ENCODE peak calls at places on chromosomes 6 and 20, in ten cellular contexts. Z is heart left ventricle, N is fibroblast of lung, B is astrocyte, R is esophagus muscularis mucosa, W is prostate gland, M is GM06990, F is IMR-90, T is breast epithelium, G is GM20000. A is an unnamed sample.

GRCh38 chr6:69542494-69542893 is 254.3 kb downstream of the LMBRD1 start:
- DNase-seq in Z (no peak), N (no peak), B (no peak), R (no peak), W (no peak), M (peak), F (no peak), T (no peak), G (no peak), A (no peak)

GRCh38 chr20:54078296-54078695 is 7.9 kb upstream of the BCAS1 start:
- DNase-seq in Z (no peak), N (no peak), B (no peak), R (no peak), W (no peak), M (no peak), F (no peak), T (no peak), G (peak), A (no peak)

GRCh38 chr6:168584671-168585070 is 143.7 kb downstream of the SMOC2 start:
- DNase-seq in Z (no peak), N (no peak), B (no peak), R (no peak), W (no peak), M (no peak), F (no peak), T (no peak), G (no peak), A (no peak)

GRCh38 chr6:112744827-112745226 is 397.7 kb downstream of the RFPL4B start:
- DNase-seq in Z (no peak), N (no peak), B (no peak), R (no peak), W (no peak), M (no peak), F (peak), T (no peak), G (no peak), A (no peak)

GRCh38 chr20:406200-407096 is 1.7 kb upstream of the RBCK1 start:
- DNase-seq in Z (no peak), N (no peak), B (no peak), R (no peak), W (no peak), M (no peak), F (no peak), T (no peak), G (no peak), A (no peak)

GRCh38 chr6:79138146-79138545 is 60.1 kb upstream of the PHIP start:
- DNase-seq in Z (no peak), N (no peak), B (peak), R (no peak), W (no peak), M (no peak), F (no peak), T (no peak), G (no peak), A (no peak)

GRCh38 chr6:5995705-5996686 is 10.7 kb downstream of the NRN1 start:
- DNase-seq in Z (peak), N (no peak), B (no peak), R (peak), W (no peak), M (no peak), F (peak), T (no peak), G (no peak), A (no peak)

GRCh38 chr20:63855363-63856110 is 5.8 kb upstream of the ABHD16B start:
- DNase-seq in Z (no peak), N (no peak), B (no peak), R (no peak), W (no peak), M (no peak), F (no peak), T (no peak), G (no peak), A (no peak)

GRCh38 chr6:53161481-53162009 is 12.9 kb upstream of the GCM1 start:
- DNase-seq in Z (no peak), N (no peak), B (peak), R (no peak), W (no peak), M (no peak), F (no peak), T (no peak), G (no peak), A (no peak)

GRCh38 chr20:58712823-58713731 is 20.5 kb downstream of the NPEPL1 start:
- DNase-seq in Z (no peak), N (no peak), B (no peak), R (peak), W (peak), M (no peak), F (no peak), T (no peak), G (no peak), A (no peak)

GRCh38 chr6:91653954-91654843 is 1067.3 kb upstream of the MAP3K7 start:
- DNase-seq in Z (no peak), N (peak), B (peak), R (no peak), W (no peak), M (no peak), F (no peak), T (no peak), G (no peak), A (no peak)

GRCh38 chr6:28336284-28337024 is 506 bp upstream of the ZSCAN31 start:
- DNase-seq in Z (peak), N (peak), B (peak), R (no peak), W (peak), M (no peak), F (peak), T (no peak), G (peak), A (no peak)

GRCh38 chr20:54570561-54570960 is 95.2 kb downstream of the DOK5 start:
- DNase-seq in Z (no peak), N (no peak), B (no peak), R (no peak), W (no peak), M (no peak), F (no peak), T (no peak), G (no peak), A (no peak)

GRCh38 chr6:97189767-97190166 is 93.2 kb downstream of the MMS22L start:
- DNase-seq in Z (no peak), N (peak), B (peak), R (no peak), W (no peak), M (no peak), F (peak), T (no peak), G (no peak), A (no peak)

GRCh38 chr20:32326507-32326851 is 31.7 kb upstream of the ASXL1 start:
- DNase-seq in Z (no peak), N (no peak), B (peak), R (no peak), W (no peak), M (no peak), F (peak), T (no peak), G (no peak), A (no peak)

GRCh38 chr6:16909599-16910360 is 148.5 kb upstream of the ATXN1 start:
- DNase-seq in Z (no peak), N (peak), B (peak), R (no peak), W (no peak), M (no peak), F (peak), T (no peak), G (no peak), A (no peak)

GRCh38 chr6:135909737-135910387 is 58.4 kb downstream of the PDE7B start:
- DNase-seq in Z (no peak), N (peak), B (no peak), R (no peak), W (peak), M (peak), F (peak), T (no peak), G (peak), A (no peak)

GRCh38 chr6:39327516-39327915 is 5.0 kb upstream of the KCNK16 start:
- DNase-seq in Z (no peak), N (no peak), B (no peak), R (no peak), W (no peak), M (no peak), F (no peak), T (no peak), G (no peak), A (no peak)

GRCh38 chr6:28922004-28922840 is 1.6 kb downstream of the TRIM27 start:
- DNase-seq in Z (no peak), N (no peak), B (peak), R (no peak), W (no peak), M (no peak), F (peak), T (no peak), G (no peak), A (no peak)

GRCh38 chr6:101294051-101294638 is 99.4 kb upstream of the GRIK2 start:
- DNase-seq in Z (no peak), N (no peak), B (peak), R (no peak), W (no peak), M (no peak), F (no peak), T (no peak), G (no peak), A (no peak)

GRCh38 chr20:2387180-2387577 is 6.5 kb downstream of the TGM6 start:
- DNase-seq in Z (no peak), N (peak), B (no peak), R (no peak), W (no peak), M (no peak), F (peak), T (no peak), G (peak), A (no peak)

GRCh38 chr6:111870054-111870750 is 3.0 kb downstream of the FYN start:
- DNase-seq in Z (no peak), N (no peak), B (no peak), R (no peak), W (no peak), M (no peak), F (no peak), T (no peak), G (no peak), A (no peak)

GRCh38 chr20:31967830-31968249 is at the start of gene XKR7:
- DNase-seq in Z (no peak), N (no peak), B (no peak), R (no peak), W (no peak), M (no peak), F (no peak), T (no peak), G (peak), A (no peak)

GRCh38 chr20:49283703-49284625 is 6.1 kb upstream of the ZNFX1 start:
- DNase-seq in Z (no peak), N (no peak), B (no peak), R (no peak), W (no peak), M (no peak), F (no peak), T (no peak), G (no peak), A (no peak)

GRCh38 chr20:25285856-25286798 is 38.2 kb downstream of the PYGB start:
- DNase-seq in Z (peak), N (no peak), B (no peak), R (no peak), W (no peak), M (no peak), F (no peak), T (peak), G (no peak), A (peak)

GRCh38 chr20:52207020-52207810 is 15.6 kb upstream of the ZFP64 start:
- DNase-seq in Z (no peak), N (no peak), B (no peak), R (peak), W (no peak), M (no peak), F (no peak), T (no peak), G (no peak), A (no peak)

GRCh38 chr20:1418335-1418734 is 25.5 kb upstream of the FKBP1A start:
- DNase-seq in Z (no peak), N (no peak), B (no peak), R (no peak), W (no peak), M (no peak), F (peak), T (no peak), G (no peak), A (no peak)

GRCh38 chr6:151059612-151060095 is 180.1 kb upstream of the AKAP12 start:
- DNase-seq in Z (no peak), N (peak), B (no peak), R (no peak), W (no peak), M (no peak), F (no peak), T (no peak), G (no peak), A (no peak)

GRCh38 chr20:12166053-12166717 is 248.5 kb downstream of the BTBD3 start:
- DNase-seq in Z (peak), N (peak), B (peak), R (no peak), W (no peak), M (no peak), F (peak), T (no peak), G (no peak), A (no peak)

GRCh38 chr6:159837511-159837910 is 37.4 kb downstream of the PNLDC1 start:
- DNase-seq in Z (no peak), N (no peak), B (no peak), R (no peak), W (no peak), M (no peak), F (no peak), T (no peak), G (no peak), A (no peak)

GRCh38 chr6:150928882-150929281 is 63.4 kb downstream of the MTHFD1L start:
- DNase-seq in Z (no peak), N (no peak), B (no peak), R (no peak), W (no peak), M (no peak), F (no peak), T (no peak), G (peak), A (no peak)

GRCh38 chr6:116624036-116624805 is 7.9 kb downstream of the RSPH4A start:
- DNase-seq in Z (no peak), N (no peak), B (no peak), R (no peak), W (no peak), M (no peak), F (no peak), T (no peak), G (no peak), A (no peak)

GRCh38 chr6:112332274-112332673 is 14.9 kb upstream of the RFPL4B start:
- DNase-seq in Z (no peak), N (peak), B (peak), R (no peak), W (no peak), M (no peak), F (peak), T (no peak), G (no peak), A (no peak)

GRCh38 chr20:50610212-50610718 is 81.1 kb downstream of the RIPOR3 start:
- DNase-seq in Z (no peak), N (no peak), B (no peak), R (no peak), W (no peak), M (no peak), F (no peak), T (no peak), G (no peak), A (no peak)

GRCh38 chr6:53240763-53241162 is 92.1 kb upstream of the GCM1 start:
- DNase-seq in Z (no peak), N (no peak), B (no peak), R (no peak), W (no peak), M (no peak), F (no peak), T (no peak), G (no peak), A (no peak)

GRCh38 chr6:7819641-7820040 is 90.9 kb downstream of the TXNDC5 start:
- DNase-seq in Z (no peak), N (no peak), B (peak), R (no peak), W (no peak), M (no peak), F (peak), T (no peak), G (no peak), A (no peak)

GRCh38 chr6:111871725-111872520 is 1.3 kb downstream of the FYN start:
- DNase-seq in Z (peak), N (peak), B (no peak), R (no peak), W (no peak), M (no peak), F (peak), T (no peak), G (peak), A (no peak)

GRCh38 chr6:129683606-129684322 is 26.2 kb downstream of the ARHGAP18 start:
- DNase-seq in Z (peak), N (peak), B (peak), R (peak), W (peak), M (peak), F (peak), T (no peak), G (peak), A (no peak)

GRCh38 chr20:61857414-61857775 is 208.3 kb downstream of the TAF4 start:
- DNase-seq in Z (no peak), N (no peak), B (no peak), R (no peak), W (no peak), M (no peak), F (no peak), T (no peak), G (no peak), A (no peak)
- TF ChIP-seq CTCF in Z (no peak), N (no peak), B (no peak), R (no peak), W (no peak), M (no peak), F (no peak), T (no peak), G (no peak), A (no peak)

GRCh38 chr6:81834141-81834621 is 81.7 kb upstream of the TENT5A start:
- DNase-seq in Z (peak), N (peak), B (peak), R (no peak), W (no peak), M (no peak), F (peak), T (no peak), G (no peak), A (no peak)

GRCh38 chr6:81842254-81842653 is 89.8 kb upstream of the TENT5A start:
- DNase-seq in Z (no peak), N (peak), B (no peak), R (no peak), W (no peak), M (no peak), F (no peak), T (no peak), G (no peak), A (no peak)

GRCh38 chr6:81838031-81838430 is 85.5 kb upstream of the TENT5A start:
- DNase-seq in Z (no peak), N (no peak), B (peak), R (no peak), W (no peak), M (no peak), F (peak), T (no peak), G (no peak), A (no peak)

GRCh38 chr6:81843302-81843701 is 90.8 kb upstream of the TENT5A start:
- DNase-seq in Z (no peak), N (no peak), B (no peak), R (no peak), W (no peak), M (no peak), F (no peak), T (no peak), G (no peak), A (no peak)

GRCh38 chr6:81838724-81839425 is 86.4 kb upstream of the TENT5A start:
- DNase-seq in Z (no peak), N (no peak), B (no peak), R (no peak), W (no peak), M (no peak), F (no peak), T (no peak), G (no peak), A (no peak)
- TF ChIP-seq CTCF in Z (no peak), N (no peak), B (no peak), R (no peak), W (no peak), M (no peak), F (no peak), T (no peak), G (no peak), A (no peak)

GRCh38 chr6:1336246-1336843 is 24.4 kb downstream of the FOXQ1 start:
- DNase-seq in Z (no peak), N (no peak), B (no peak), R (peak), W (peak), M (no peak), F (no peak), T (peak), G (no peak), A (no peak)

GRCh38 chr6:1337791-1338190 is 25.9 kb downstream of the FOXQ1 start:
- DNase-seq in Z (no peak), N (peak), B (no peak), R (peak), W (no peak), M (no peak), F (no peak), T (no peak), G (no peak), A (no peak)

GRCh38 chr6:1329708-1330107 is 17.8 kb downstream of the FOXQ1 start:
- DNase-seq in Z (no peak), N (no peak), B (no peak), R (no peak), W (no peak), M (no peak), F (no peak), T (no peak), G (no peak), A (no peak)

GRCh38 chr6:1334725-1335124 is 22.8 kb downstream of the FOXQ1 start:
- DNase-seq in Z (no peak), N (no peak), B (no peak), R (peak), W (no peak), M (no peak), F (no peak), T (no peak), G (no peak), A (no peak)

DNA sequence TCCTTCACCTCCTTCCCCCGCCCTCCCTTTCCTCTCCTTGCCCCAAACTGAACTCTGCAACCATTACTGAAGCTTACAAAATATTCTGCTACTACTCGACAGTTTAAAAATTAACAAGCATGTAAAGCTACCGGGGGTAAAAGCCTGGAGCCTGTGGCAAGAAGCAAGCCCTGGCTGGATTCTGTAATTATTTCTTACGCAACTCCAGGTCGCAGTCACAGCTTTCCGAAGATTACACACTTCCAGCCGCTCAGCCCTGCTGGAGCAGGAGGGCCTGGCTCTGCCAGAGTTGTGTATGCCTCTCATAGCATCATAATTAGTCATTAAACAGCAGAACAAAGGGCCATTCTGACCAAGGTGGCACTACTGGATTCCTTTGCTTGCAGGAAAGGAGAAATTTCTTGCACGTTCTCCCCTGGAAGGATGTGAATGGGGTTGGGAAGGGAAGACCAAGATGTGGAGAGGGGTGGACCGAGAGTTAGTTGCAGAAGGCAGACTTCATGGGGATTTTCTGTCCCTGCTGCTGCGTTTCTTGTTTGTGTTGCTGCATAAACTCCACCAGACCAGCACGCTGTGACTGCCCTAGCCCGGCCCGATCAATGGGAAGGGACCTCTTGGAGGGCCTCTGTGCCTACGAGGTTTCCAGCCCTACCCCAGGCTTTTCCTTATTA is 23.6 kb downstream of the FOXQ1 start:
- DNase-seq in Z (no peak), N (peak), B (peak), R (peak), W (peak), M (no peak), F (peak), T (no peak), G (no peak), A (no peak)
- TF ChIP-seq CTCF in Z (no peak), N (no peak), B (no peak), R (no peak), W (peak), M (no peak), F (no peak), T (no peak), G (no peak), A (no peak)

DNA sequence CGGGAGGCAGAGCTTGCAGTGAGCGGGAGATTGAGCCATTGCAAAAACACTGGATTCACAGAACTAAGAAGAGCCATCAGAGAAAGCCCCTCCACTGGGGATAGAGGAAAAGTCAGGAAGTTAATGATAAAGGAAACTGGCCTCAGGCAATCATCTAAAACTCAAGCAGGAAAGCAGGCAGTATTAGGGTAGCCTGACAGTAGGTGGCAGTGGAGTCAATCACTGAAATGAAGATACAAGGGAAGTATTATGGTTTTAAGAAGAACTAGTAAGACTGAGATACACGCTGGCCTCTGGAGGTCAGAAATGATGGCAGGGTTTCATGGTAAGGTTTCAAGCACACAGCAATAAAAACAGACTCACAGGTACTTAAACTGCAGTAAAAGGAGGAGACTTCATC is 578.3 kb downstream of the HACE1 start:
- DNase-seq in Z (no peak), N (no peak), B (no peak), R (no peak), W (no peak), M (no peak), F (no peak), T (no peak), G (peak), A (no peak)
- TF ChIP-seq CTCF in Z (no peak), N (no peak), B (no peak), R (no peak), W (no peak), M (peak), F (no peak), T (no peak), G (no peak), A (no peak)

DNA sequence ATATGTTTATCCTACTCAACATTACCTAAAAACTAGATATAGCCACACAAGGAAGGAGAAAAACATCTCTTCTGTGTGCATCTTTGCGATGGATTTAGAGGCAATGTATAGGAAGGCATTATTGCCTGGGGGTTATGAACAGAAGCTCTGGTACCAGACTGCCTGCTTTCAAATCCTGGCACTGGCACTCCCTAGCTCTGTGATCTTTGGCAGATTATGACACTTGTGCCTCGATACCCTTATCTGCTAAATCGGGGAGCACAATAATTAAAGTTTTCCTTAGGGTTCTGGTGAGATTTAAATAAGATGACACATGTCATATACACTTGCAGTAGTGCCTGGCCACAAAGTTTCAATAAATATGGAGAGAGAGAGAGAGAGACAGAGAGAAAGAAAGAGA is 53.3 kb downstream of the SYNE1 start:
- DNase-seq in Z (no peak), N (no peak), B (no peak), R (no peak), W (no peak), M (no peak), F (no peak), T (no peak), G (no peak), A (no peak)
- TF ChIP-seq CTCF in Z (no peak), N (no peak), B (no peak), R (no peak), W (no peak), M (no peak), F (no peak), T (no peak), G (no peak), A (no peak)

A was measured in activated B cell treated with CpG ODN at 0.5 μM for 24 hours.